ENCODE peak calls at places on chromosomes 7 and 10, in eight cellular contexts. N is HCT116, Q is A549, Z is SK-N-SH, E is K562, X is HepG2, M is GM12878, I is Panc1. S is an unnamed sample.
A peak's percentile ranks its signal among the peaks of the same experiment; 100 is the strongest.

GRCh38 chr10:48332166-48332870 is 25.8 kb downstream of the MAPK8 start:
- DNase-seq in N (no peak), Q (no peak), Z (no peak), E (no peak), X (no peak), M (no peak), I (no peak), S (no peak)

GRCh38 chr7:112160130-112160770 is 45.9 kb downstream of the DOCK4 start:
- DNase-seq in N (no peak), Q (peak; percentile 44), Z (peak; percentile 43), E (no peak), X (peak; percentile 57), M (no peak), I (peak; percentile 13), S (no peak)

GRCh38 chr10:24944512-24945255 is 7.7 kb downstream of the PRTFDC1 start:
- DNase-seq in N (peak; percentile 79), Q (peak; percentile 79), Z (no peak), E (peak; percentile 73), X (peak; percentile 69), M (no peak), I (no peak), S (no peak)

GRCh38 chr7:108618056-108618455 is 48.4 kb downstream of the DNAJB9 start:
- DNase-seq in N (no peak), Q (no peak), Z (no peak), E (no peak), X (no peak), M (no peak), I (no peak), S (no peak)

GRCh38 chr7:150938566-150938965 is 39.6 kb downstream of the KCNH2 start:
- DNase-seq in N (no peak), Q (no peak), Z (peak; percentile 56), E (no peak), X (no peak), M (no peak), I (no peak), S (no peak)

GRCh38 chr10:34916368-34916767 is 101.3 kb upstream of the PARD3 start:
- DNase-seq in N (no peak), Q (no peak), Z (no peak), E (no peak), X (no peak), M (no peak), I (no peak), S (no peak)

GRCh38 chr10:91883549-91884542 is 25.4 kb downstream of the FGFBP3 start:
- DNase-seq in N (no peak), Q (no peak), Z (no peak), E (no peak), X (peak; percentile 8), M (no peak), I (no peak), S (no peak)

GRCh38 chr10:17357781-17358180 is 96.6 kb downstream of the ST8SIA6 start:
- DNase-seq in N (no peak), Q (no peak), Z (no peak), E (no peak), X (no peak), M (no peak), I (no peak), S (no peak)

GRCh38 chr10:11238893-11239292 is 221.2 kb downstream of the CELF2 start:
- DNase-seq in N (no peak), Q (no peak), Z (no peak), E (no peak), X (no peak), M (no peak), I (no peak), S (no peak)

GRCh38 chr10:116271593-116272496 is 1.2 kb downstream of the GFRA1 start:
- DNase-seq in N (no peak), Q (no peak), Z (peak; percentile 75), E (no peak), X (no peak), M (no peak), I (no peak), S (peak; percentile 39)
- TF ChIP-seq REST in N (no peak), Q (no peak), Z (no peak), E (no peak), X (no peak), M (no peak), I (no peak), S (no peak)

GRCh38 chr10:98410135-98410743 is 4.7 kb downstream of the PYROXD2 start:
- DNase-seq in N (no peak), Q (no peak), Z (no peak), E (no peak), X (no peak), M (no peak), I (no peak), S (no peak)
- H3K4me3 ChIP-seq in N (no peak overlapping the region), Q (no peak overlapping the region), Z (no peak overlapping the region), E (no peak overlapping the region), X (no peak overlapping the region), M (no peak overlapping the region), I (no peak overlapping the region), S (no peak overlapping the region)

DNA sequence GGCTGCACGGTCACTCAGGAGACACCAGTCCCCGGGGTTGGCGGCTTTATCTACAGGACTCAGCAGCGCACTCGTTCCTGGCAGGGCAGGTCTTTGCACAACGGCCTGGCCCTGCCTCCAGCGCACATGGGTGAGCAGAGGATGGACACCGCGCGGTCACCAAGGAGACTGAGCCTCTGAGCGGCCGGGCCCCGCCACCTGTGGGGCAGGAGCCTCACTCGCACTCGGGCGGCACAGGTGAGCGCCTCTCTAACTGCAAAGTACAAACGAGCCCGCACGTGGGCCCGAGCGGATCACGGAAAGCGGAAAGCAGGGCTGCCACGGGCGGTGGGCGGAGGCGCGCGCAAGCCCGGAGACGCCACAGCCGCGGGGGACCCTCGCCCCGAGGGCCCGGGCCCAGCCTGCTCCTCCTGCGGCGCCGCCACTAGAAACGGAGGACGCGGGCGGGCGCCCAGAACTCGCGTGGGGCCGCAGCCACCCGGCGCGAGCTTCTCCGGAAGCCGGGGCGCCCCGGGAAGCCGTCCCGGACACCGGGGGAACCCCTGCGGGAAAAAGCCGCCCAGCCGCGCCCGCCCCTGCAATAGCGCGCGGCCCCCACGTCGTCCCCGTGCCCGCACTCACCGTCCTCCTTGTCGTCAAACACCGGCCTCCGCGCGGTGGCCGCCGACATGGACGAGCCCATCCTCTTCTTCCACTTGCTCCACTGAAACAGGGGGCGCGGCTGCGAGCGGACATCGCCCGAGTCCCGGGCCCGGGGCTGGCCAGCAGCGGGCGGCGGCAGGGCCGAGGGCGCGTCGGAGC is 599 bp downstream of the STK32C start:
- DNase-seq in N (no peak), Q (peak; percentile 79), Z (peak; percentile 83), E (no peak), X (peak; percentile 57), M (no peak), I (no peak), S (peak; percentile 20)
- TF ChIP-seq REST in N (no peak), Q (no peak), Z (no peak), E (no peak), X (no peak), M (no peak), I (no peak), S (no peak)

DNA sequence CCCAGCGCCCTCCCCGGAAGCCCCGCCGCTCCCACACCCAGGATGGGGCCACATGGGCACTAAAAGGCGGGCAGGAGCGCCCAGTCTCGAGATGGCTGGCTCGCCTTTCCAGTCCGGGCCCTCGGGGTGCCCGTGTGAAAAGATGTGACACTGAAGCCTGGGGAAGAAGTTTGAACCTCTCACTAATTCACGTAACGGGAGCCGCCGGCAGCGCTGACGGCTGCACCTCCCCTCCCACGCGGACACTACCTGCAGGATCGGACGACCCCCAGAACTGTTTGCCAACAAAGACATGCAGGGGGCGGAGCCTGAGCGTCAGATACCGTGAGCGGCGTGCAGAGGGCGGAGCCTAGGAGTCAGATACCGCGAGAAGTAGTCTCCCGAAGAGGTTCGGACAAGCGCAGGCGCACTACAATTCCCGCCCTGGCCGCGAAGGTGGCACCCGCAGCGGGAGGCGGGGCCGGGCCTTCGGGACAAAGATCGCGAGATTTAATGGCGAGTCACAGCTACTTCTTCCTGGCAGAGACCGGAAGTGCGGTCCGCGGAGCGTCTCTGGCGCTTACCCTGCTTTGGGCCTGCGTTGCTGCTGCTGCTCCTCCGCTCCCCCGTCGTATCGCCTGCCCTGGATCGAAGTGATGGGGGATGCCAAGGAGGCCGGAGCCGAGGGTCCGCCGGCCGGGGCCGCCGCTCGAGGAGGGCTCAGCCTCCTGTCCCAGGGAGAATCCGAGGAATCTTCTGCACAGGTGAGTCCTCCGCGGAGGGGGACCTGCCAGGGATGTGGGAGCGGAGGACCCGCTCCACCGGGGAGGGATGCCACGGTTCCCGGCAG is at the start of gene EDRF1:
- DNase-seq in N (peak; percentile 99), Q (peak; percentile 99), Z (peak; percentile 97), E (peak; percentile 92), X (peak; percentile 97), M (peak; percentile 97), I (peak; percentile 96), S (peak; percentile 99)
- H3K4me3 ChIP-seq in N (peak within 1 kb of the TSS; percentile 87), Q (peak within 1 kb of the TSS; percentile 84), Z (peak within 1 kb of the TSS; percentile 99), E (peak within 1 kb of the TSS; percentile 99), X (peak within 1 kb of the TSS; percentile 87), M (peak within 1 kb of the TSS; percentile 85), I (peak within 1 kb of the TSS; percentile 100), S (peak within 1 kb of the TSS; percentile 97)

S was measured in HL-60.